ENCODE peak calls at places on chromosome 9, in ten cellular contexts. Z, A, I, P, N, D, H, R, S and O are unnamed samples.

GRCh38 chr9:84501587-84501986 is 161.0 kb upstream of the SLC28A3 start:
- DNase-seq in Z (no peak), A (no peak), I (no peak), P (no peak), N (no peak), D (peak), H (no peak), R (no peak), S (peak), O (no peak)

GRCh38 chr9:127397722-127398647 is 1.0 kb downstream of the SLC2A8 start:
- DNase-seq in Z (no peak), A (peak), I (peak), P (peak), N (peak), D (peak), H (no peak), R (no peak), S (peak), O (no peak)

GRCh38 chr9:124270504-124271335 is 13.0 kb downstream of the NEK6 start:
- DNase-seq in Z (no peak), A (no peak), I (no peak), P (no peak), N (no peak), D (no peak), H (no peak), R (peak), S (no peak), O (no peak)

GRCh38 chr9:125262217-125262991 is 778 bp downstream of the GAPVD1 start:
- DNase-seq in Z (no peak), A (peak), I (no peak), P (no peak), N (no peak), D (no peak), H (no peak), R (peak), S (no peak), O (no peak)

GRCh38 chr9:131457746-131458145 is 45.0 kb upstream of the POMT1 start:
- DNase-seq in Z (no peak), A (no peak), I (no peak), P (no peak), N (no peak), D (no peak), H (no peak), R (no peak), S (no peak), O (no peak)

GRCh38 chr9:17906204-17906840 is 327.5 kb downstream of the SH3GL2 start:
- DNase-seq in Z (no peak), A (peak), I (no peak), P (peak), N (peak), D (peak), H (no peak), R (peak), S (peak), O (no peak)

GRCh38 chr9:21856301-21857094 is 54.1 kb downstream of the MTAP start:
- DNase-seq in Z (no peak), A (no peak), I (peak), P (no peak), N (no peak), D (no peak), H (peak), R (no peak), S (no peak), O (no peak)

GRCh38 chr9:70987986-70988385 is 133.4 kb downstream of the TRPM3 start:
- DNase-seq in Z (no peak), A (no peak), I (peak), P (no peak), N (no peak), D (no peak), H (peak), R (no peak), S (no peak), O (no peak)

GRCh38 chr9:27278374-27278773 is 18.6 kb downstream of the EQTN start:
- DNase-seq in Z (no peak), A (no peak), I (no peak), P (no peak), N (no peak), D (no peak), H (no peak), R (no peak), S (no peak), O (no peak)

GRCh38 chr9:85973238-85973637 is 32.3 kb downstream of the NAA35 start:
- DNase-seq in Z (no peak), A (no peak), I (no peak), P (no peak), N (no peak), D (no peak), H (no peak), R (no peak), S (no peak), O (no peak)

GRCh38 chr9:18482371-18482770 is 8.4 kb downstream of the ADAMTSL1 start:
- DNase-seq in Z (no peak), A (no peak), I (no peak), P (no peak), N (no peak), D (no peak), H (no peak), R (no peak), S (no peak), O (no peak)

GRCh38 chr9:108297025-108297424 is 558.8 kb downstream of the ACTL7B start:
- DNase-seq in Z (no peak), A (no peak), I (peak), P (peak), N (no peak), D (no peak), H (peak), R (no peak), S (peak), O (no peak)

GRCh38 chr9:35618325-35618727 is at the start of gene CD72:
- DNase-seq in Z (no peak), A (peak), I (no peak), P (no peak), N (no peak), D (no peak), H (no peak), R (no peak), S (no peak), O (peak)

GRCh38 chr9:37289631-37290030 is 132.9 kb upstream of the GRHPR start:
- DNase-seq in Z (no peak), A (no peak), I (no peak), P (no peak), N (no peak), D (no peak), H (no peak), R (no peak), S (no peak), O (no peak)

GRCh38 chr9:90665072-90665471 is 22.4 kb upstream of the DIRAS2 start:
- DNase-seq in Z (no peak), A (no peak), I (no peak), P (no peak), N (no peak), D (no peak), H (no peak), R (no peak), S (no peak), O (no peak)
- TF ChIP-seq CTCF in Z (no peak), A (no peak), I (no peak), P (no peak), N (no peak), D (no peak), H (no peak), R (no peak), S (no peak), O (no peak)

DNA sequence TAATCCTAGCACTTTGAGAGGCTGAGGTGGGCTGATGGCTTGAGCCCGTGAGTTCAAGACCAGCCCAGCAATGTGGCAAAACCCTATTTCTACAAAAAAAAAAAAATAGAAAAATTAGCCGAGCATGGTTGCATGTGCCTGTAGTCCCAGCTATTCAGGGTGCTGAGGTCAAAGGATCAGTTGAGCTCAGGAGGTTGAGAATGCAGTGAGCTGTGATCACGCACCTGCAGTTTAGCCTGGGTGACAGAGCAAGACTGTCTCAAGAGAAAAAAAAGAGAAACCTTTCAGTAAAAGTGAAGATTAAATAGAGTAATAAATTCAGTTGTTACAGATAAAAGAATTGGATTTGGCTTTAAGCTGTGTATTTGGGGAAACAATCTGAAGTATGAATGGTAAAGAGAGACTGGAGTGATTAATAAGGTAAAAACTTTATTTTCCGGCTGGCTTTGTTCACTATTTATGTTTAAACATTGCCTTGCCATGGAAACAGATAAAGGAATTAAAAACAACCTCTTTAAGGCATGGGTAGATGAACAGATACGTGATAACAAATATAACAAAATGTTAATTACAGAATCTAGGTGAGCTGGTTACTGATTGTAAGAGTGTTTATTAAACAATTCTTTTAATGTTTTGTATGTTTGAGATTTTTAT is 56.0 kb upstream of the PCAT7 start:
- DNase-seq in Z (no peak), A (no peak), I (no peak), P (no peak), N (no peak), D (no peak), H (no peak), R (no peak), S (no peak), O (no peak)
- TF ChIP-seq CTCF in Z (no peak), A (no peak), I (no peak), P (no peak), N (no peak), D (no peak), H (no peak), R (no peak), S (no peak), O (no peak)

GRCh38 chr9:98573749-98574278 is 134.9 kb downstream of the GABBR2 start:
- DNase-seq in Z (no peak), A (no peak), I (no peak), P (no peak), N (no peak), D (no peak), H (no peak), R (no peak), S (no peak), O (no peak)
- TF ChIP-seq CTCF in Z (no peak), A (no peak), I (no peak), P (no peak), N (no peak), D (no peak), H (no peak), R (no peak), S (no peak), O (no peak)

GRCh38 chr9:73683862-73684591 is 532.4 kb downstream of the ANXA1 start:
- DNase-seq in Z (no peak), A (no peak), I (peak), P (no peak), N (no peak), D (peak), H (peak), R (no peak), S (peak), O (no peak)

GRCh38 chr9:73685786-73686185 is 534.1 kb downstream of the ANXA1 start:
- DNase-seq in Z (no peak), A (no peak), I (no peak), P (no peak), N (no peak), D (no peak), H (no peak), R (no peak), S (no peak), O (no peak)

GRCh38 chr9:73684601-73685000 is 532.9 kb downstream of the ANXA1 start:
- DNase-seq in Z (no peak), A (no peak), I (peak), P (no peak), N (no peak), D (peak), H (no peak), R (no peak), S (peak), O (no peak)

DNA sequence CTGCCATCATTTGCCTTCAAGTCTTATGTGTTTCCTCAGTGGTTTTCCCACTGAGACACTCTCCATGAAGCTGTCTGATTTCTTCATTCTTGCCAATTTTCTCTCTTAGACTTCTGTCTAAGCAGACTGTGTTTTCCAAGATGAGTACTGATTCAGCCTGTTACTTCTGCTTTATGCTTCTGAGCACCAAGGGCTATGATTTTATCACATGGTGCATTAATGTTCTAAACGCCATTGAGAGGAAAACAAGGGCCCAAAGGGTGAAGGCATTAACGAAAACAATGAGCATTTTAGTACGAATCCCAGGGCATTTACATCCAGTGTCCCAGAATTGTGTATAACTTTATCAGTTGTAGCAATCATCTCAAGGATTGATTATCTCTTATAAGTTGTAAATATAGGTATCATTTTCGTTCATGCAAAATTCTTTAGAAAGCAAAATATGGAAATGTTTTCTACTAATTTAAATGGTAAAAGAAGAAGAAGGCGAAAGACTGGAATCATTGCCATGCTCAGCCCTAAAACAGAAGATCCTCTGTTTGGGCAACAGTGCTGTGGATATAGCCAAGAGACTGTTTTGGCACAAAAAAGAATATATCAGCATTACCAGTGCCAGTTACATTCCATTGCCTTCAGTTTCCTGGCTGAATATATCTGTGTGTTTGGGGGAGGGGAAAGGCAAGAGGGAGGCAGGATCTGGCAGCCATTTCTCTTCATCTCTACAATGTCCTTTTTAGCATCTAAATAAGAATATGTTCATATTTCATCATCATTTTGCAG is 537.6 kb downstream of the ANXA1 start:
- DNase-seq in Z (no peak), A (no peak), I (no peak), P (no peak), N (no peak), D (no peak), H (no peak), R (no peak), S (no peak), O (no peak)
- TF ChIP-seq CTCF in Z (no peak), A (no peak), I (no peak), P (no peak), N (no peak), D (no peak), H (no peak), R (no peak), S (no peak), O (no peak)

GRCh38 chr9:98255578-98256296 is at the start of gene TBC1D2:
- DNase-seq in Z (peak), A (peak), I (peak), P (peak), N (peak), D (peak), H (peak), R (peak), S (peak), O (peak)
- TF ChIP-seq CTCF in Z (no peak), A (no peak), I (peak), P (peak), N (peak), D (peak), H (peak), R (no peak), S (no peak), O (peak)

GRCh38 chr9:115882911-115883310 is 270.7 kb upstream of the PAPPA start:
- DNase-seq in Z (no peak), A (no peak), I (peak), P (no peak), N (no peak), D (no peak), H (peak), R (no peak), S (no peak), O (no peak)

GRCh38 chr9:115879451-115879850 is 274.1 kb upstream of the PAPPA start:
- DNase-seq in Z (no peak), A (no peak), I (no peak), P (no peak), N (no peak), D (no peak), H (no peak), R (no peak), S (no peak), O (no peak)

GRCh38 chr9:115880221-115880620 is 273.4 kb upstream of the PAPPA start:
- DNase-seq in Z (no peak), A (no peak), I (no peak), P (no peak), N (no peak), D (no peak), H (no peak), R (no peak), S (no peak), O (no peak)

GRCh38 chr9:115884846-115885245 is 268.7 kb upstream of the PAPPA start:
- DNase-seq in Z (no peak), A (no peak), I (peak), P (no peak), N (no peak), D (no peak), H (no peak), R (no peak), S (no peak), O (no peak)

DNA sequence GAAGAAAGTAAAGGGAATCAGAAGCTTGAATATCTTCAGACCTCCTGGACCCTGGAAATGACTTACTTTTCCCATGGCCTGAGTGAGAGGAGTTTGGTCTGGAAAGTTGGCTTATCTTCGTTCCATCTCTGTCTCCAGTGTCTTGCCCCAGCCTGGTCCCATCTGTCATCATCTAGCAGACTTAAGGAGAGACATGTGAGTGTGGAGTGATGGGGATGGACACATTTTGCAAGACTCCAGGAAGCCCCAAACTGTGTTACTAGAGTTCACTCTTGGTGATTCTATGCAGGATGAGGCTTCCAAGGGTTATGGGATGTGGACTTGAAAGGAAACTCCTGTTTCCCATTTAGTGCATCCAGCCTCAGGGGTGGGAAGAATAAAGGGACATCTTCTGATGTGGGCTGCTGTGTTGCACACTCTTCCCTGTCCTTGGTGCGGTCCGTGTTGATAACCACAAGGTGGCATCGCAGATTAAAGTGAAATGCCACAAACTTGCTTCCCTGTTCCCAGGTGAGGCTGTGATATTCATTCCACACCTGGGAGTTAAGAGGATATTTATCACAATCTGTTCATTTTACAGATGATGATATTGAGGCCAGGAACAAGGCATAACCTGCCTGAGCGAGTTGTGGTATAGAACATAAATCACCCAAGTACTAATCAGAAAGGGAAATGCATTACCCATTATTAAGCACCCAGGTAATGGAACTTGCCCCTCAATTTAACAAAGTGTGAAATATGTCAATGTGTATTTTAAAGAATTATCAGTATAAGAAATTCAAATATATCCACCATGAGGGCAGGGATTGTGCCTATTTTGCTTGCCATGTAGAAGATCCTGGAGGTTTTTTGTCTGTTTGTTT is 269.9 kb upstream of the PAPPA start:
- DNase-seq in Z (no peak), A (no peak), I (peak), P (peak), N (peak), D (peak), H (no peak), R (no peak), S (peak), O (no peak)
- TF ChIP-seq CTCF in Z (no peak), A (peak), I (peak), P (peak), N (peak), D (peak), H (peak), R (peak), S (peak), O (no peak)

GRCh38 chr9:101727621-101728524 is 10.6 kb downstream of the GRIN3A start:
- DNase-seq in Z (no peak), A (peak), I (peak), P (no peak), N (no peak), D (peak), H (no peak), R (no peak), S (no peak), O (no peak)
- TF ChIP-seq CTCF in Z (no peak), A (peak), I (peak), P (peak), N (peak), D (peak), H (peak), R (no peak), S (peak), O (peak)

GRCh38 chr9:122076117-122076516 is 17.0 kb downstream of the TTLL11 start:
- DNase-seq in Z (no peak), A (no peak), I (no peak), P (no peak), N (no peak), D (no peak), H (no peak), R (no peak), S (no peak), O (no peak)
- TF ChIP-seq CTCF in Z (no peak), A (no peak), I (no peak), P (no peak), N (no peak), D (no peak), H (no peak), R (no peak), S (no peak), O (no peak)